ENCODE peak calls at places on chromosomes 12 and 14, in seven cellular contexts. One of them, this sample, is unnamed.

GRCh38 chr12:68406134-68406576 is 74.0 kb upstream of the MDM1 start:
- DNase-seq in heart right ventricle: peak; percentile 95
- DNase-seq in heart left ventricle: peak; percentile 95
- DNase-seq in brain microvascular endothelial cell: peak; percentile 34
- DNase-seq in ascending aorta: peak; percentile 58
- DNase-seq in tibial artery: peak; percentile 96
- DNase-seq in K562: peak; percentile 30
- DNase-seq in this sample: peak; percentile 97

GRCh38 chr14:102027951-102028350 is 58.9 kb downstream of the HSP90AA1 start:
- DNase-seq in K562: no peak
- DNase-seq in ascending aorta: no peak
- DNase-seq in heart left ventricle: no peak
- DNase-seq in brain microvascular endothelial cell: no peak
- DNase-seq in tibial artery: no peak
- DNase-seq in heart right ventricle: no peak
- DNase-seq in this sample: no peak

GRCh38 chr12:75784591-75784990 is 247.0 kb downstream of the PHLDA1 start:
- DNase-seq in tibial artery: peak; percentile 68
- DNase-seq in heart right ventricle: peak; percentile 38
- DNase-seq in heart left ventricle: peak; percentile 47
- DNase-seq in K562: no peak
- DNase-seq in ascending aorta: no peak
- DNase-seq in brain microvascular endothelial cell: no peak
- DNase-seq in this sample: peak; percentile 76

GRCh38 chr14:23632461-23633159 is 3.6 kb upstream of the DHRS2 start:
- DNase-seq in ascending aorta: no peak
- DNase-seq in brain microvascular endothelial cell: no peak
- DNase-seq in heart right ventricle: no peak
- DNase-seq in tibial artery: no peak
- DNase-seq in heart left ventricle: no peak
- DNase-seq in K562: no peak
- DNase-seq in this sample: no peak

GRCh38 chr14:77268989-77269595 is 1.9 kb downstream of the NGB start:
- DNase-seq in brain microvascular endothelial cell: no peak
- DNase-seq in tibial artery: no peak
- DNase-seq in heart left ventricle: no peak
- DNase-seq in heart right ventricle: no peak
- DNase-seq in ascending aorta: no peak
- DNase-seq in K562: no peak
- DNase-seq in this sample: no peak

GRCh38 chr12:128418944-128419343 is 152.0 kb downstream of the TMEM132C start:
- DNase-seq in brain microvascular endothelial cell: no peak
- DNase-seq in heart left ventricle: no peak
- DNase-seq in heart right ventricle: no peak
- DNase-seq in tibial artery: no peak
- DNase-seq in ascending aorta: no peak
- DNase-seq in K562: no peak
- DNase-seq in this sample: no peak

GRCh38 chr12:75690556-75690955 is 179.1 kb upstream of the KRR1 start:
- DNase-seq in brain microvascular endothelial cell: peak; percentile 98
- DNase-seq in heart right ventricle: no peak
- DNase-seq in ascending aorta: no peak
- DNase-seq in K562: peak; percentile 39
- DNase-seq in tibial artery: no peak
- DNase-seq in heart left ventricle: no peak
- DNase-seq in this sample: no peak

GRCh38 chr12:94041833-94042232 is 106.5 kb upstream of the PLXNC1 start:
- DNase-seq in heart left ventricle: no peak
- DNase-seq in brain microvascular endothelial cell: no peak
- DNase-seq in heart right ventricle: no peak
- DNase-seq in tibial artery: no peak
- DNase-seq in K562: no peak
- DNase-seq in ascending aorta: no peak
- DNase-seq in this sample: no peak

GRCh38 chr14:50830044-50830931 is 674 bp downstream of the NIN start:
- DNase-seq in K562: peak; percentile 37
- DNase-seq in heart left ventricle: peak; percentile 56
- DNase-seq in tibial artery: peak; percentile 78
- DNase-seq in brain microvascular endothelial cell: peak; percentile 23
- DNase-seq in heart right ventricle: peak; percentile 52
- DNase-seq in ascending aorta: peak; percentile 19
- DNase-seq in this sample: peak; percentile 53

GRCh38 chr14:99758121-99758871 is 34.9 kb upstream of the EML1 start:
- DNase-seq in K562: no peak
- DNase-seq in tibial artery: peak; percentile 48
- DNase-seq in brain microvascular endothelial cell: peak; percentile 84
- DNase-seq in heart right ventricle: no peak
- DNase-seq in ascending aorta: no peak
- DNase-seq in heart left ventricle: no peak
- DNase-seq in this sample: peak; percentile 52

GRCh38 chr12:30416631-30417030 is 279.0 kb downstream of the IPO8 start:
- DNase-seq in heart left ventricle: no peak
- DNase-seq in tibial artery: no peak
- DNase-seq in heart right ventricle: no peak
- DNase-seq in brain microvascular endothelial cell: no peak
- DNase-seq in K562: no peak
- DNase-seq in ascending aorta: no peak
- DNase-seq in this sample: no peak

GRCh38 chr14:101104485-101104884 is 201.0 kb upstream of the RTL1 start:
- DNase-seq in ascending aorta: no peak
- DNase-seq in brain microvascular endothelial cell: no peak
- DNase-seq in K562: no peak
- DNase-seq in heart left ventricle: no peak
- DNase-seq in heart right ventricle: no peak
- DNase-seq in tibial artery: no peak
- DNase-seq in this sample: no peak

GRCh38 chr14:90693413-90693812 is 122.8 kb downstream of the TTC7B start:
- DNase-seq in K562: no peak
- DNase-seq in heart left ventricle: no peak
- DNase-seq in heart right ventricle: no peak
- DNase-seq in ascending aorta: no peak
- DNase-seq in tibial artery: no peak
- DNase-seq in brain microvascular endothelial cell: no peak
- DNase-seq in this sample: no peak

GRCh38 chr12:79251356-79251755 is 386.8 kb downstream of the SYT1 start:
- DNase-seq in heart left ventricle: no peak
- DNase-seq in heart right ventricle: no peak
- DNase-seq in brain microvascular endothelial cell: peak; percentile 31
- DNase-seq in K562: no peak
- DNase-seq in tibial artery: no peak
- DNase-seq in ascending aorta: no peak
- DNase-seq in this sample: no peak

GRCh38 chr14:75578786-75579781 is 664 bp downstream of the FLVCR2 start:
- DNase-seq in tibial artery: peak; percentile 72
- DNase-seq in ascending aorta: no peak
- DNase-seq in heart left ventricle: no peak
- DNase-seq in brain microvascular endothelial cell: peak; percentile 27
- DNase-seq in K562: peak; percentile 3
- DNase-seq in heart right ventricle: peak; percentile 30
- DNase-seq in this sample: peak; percentile 80

GRCh38 chr12:113857371-113857770 is 108.8 kb downstream of the RBM19 start:
- DNase-seq in K562: no peak
- DNase-seq in brain microvascular endothelial cell: no peak
- DNase-seq in tibial artery: no peak
- DNase-seq in heart left ventricle: no peak
- DNase-seq in ascending aorta: no peak
- DNase-seq in heart right ventricle: no peak
- DNase-seq in this sample: no peak

GRCh38 chr12:103330672-103331071 is 165.1 kb downstream of the C12orf42 start:
- DNase-seq in heart left ventricle: no peak
- DNase-seq in K562: no peak
- DNase-seq in brain microvascular endothelial cell: no peak
- DNase-seq in ascending aorta: no peak
- DNase-seq in heart right ventricle: no peak
- DNase-seq in tibial artery: no peak
- DNase-seq in this sample: no peak

GRCh38 chr12:103331643-103332042 is 164.1 kb downstream of the C12orf42 start:
- DNase-seq in ascending aorta: no peak
- DNase-seq in brain microvascular endothelial cell: no peak
- DNase-seq in heart right ventricle: no peak
- DNase-seq in K562: no peak
- DNase-seq in tibial artery: no peak
- DNase-seq in heart left ventricle: no peak
- DNase-seq in this sample: no peak

GRCh38 chr12:103327676-103328075 is 168.1 kb downstream of the C12orf42 start:
- DNase-seq in brain microvascular endothelial cell: no peak
- DNase-seq in K562: no peak
- DNase-seq in ascending aorta: no peak
- DNase-seq in tibial artery: no peak
- DNase-seq in heart right ventricle: no peak
- DNase-seq in heart left ventricle: no peak
- DNase-seq in this sample: no peak

GRCh38 chr12:103326190-103326589 is 169.6 kb downstream of the C12orf42 start:
- DNase-seq in ascending aorta: no peak
- DNase-seq in heart right ventricle: no peak
- DNase-seq in brain microvascular endothelial cell: no peak
- DNase-seq in K562: peak; percentile 0
- DNase-seq in heart left ventricle: no peak
- DNase-seq in tibial artery: no peak
- DNase-seq in this sample: no peak
- TF ChIP-seq CTCF in ascending aorta: no peak
- TF ChIP-seq CTCF in heart right ventricle: no peak
- TF ChIP-seq CTCF in brain microvascular endothelial cell: peak; percentile 22
- TF ChIP-seq CTCF in K562: no peak
- TF ChIP-seq CTCF in heart left ventricle: no peak
- TF ChIP-seq CTCF in tibial artery: no peak
- TF ChIP-seq CTCF in this sample: peak; percentile 12

GRCh38 chr14:54627325-54627717 is 60.4 kb downstream of the SAMD4A start:
- DNase-seq in K562: no peak
- DNase-seq in brain microvascular endothelial cell: peak; percentile 18
- DNase-seq in heart left ventricle: no peak
- DNase-seq in tibial artery: no peak
- DNase-seq in heart right ventricle: no peak
- DNase-seq in ascending aorta: no peak
- DNase-seq in this sample: no peak

GRCh38 chr14:54627718-54628345 is 60.9 kb downstream of the SAMD4A start:
- DNase-seq in tibial artery: peak; percentile 69
- DNase-seq in ascending aorta: no peak
- DNase-seq in brain microvascular endothelial cell: peak; percentile 81
- DNase-seq in heart right ventricle: peak; percentile 85
- DNase-seq in K562: no peak
- DNase-seq in heart left ventricle: peak; percentile 59
- DNase-seq in this sample: no peak

GRCh38 chr14:54622189-54622958 is 55.4 kb downstream of the SAMD4A start:
- DNase-seq in heart right ventricle: no peak
- DNase-seq in ascending aorta: no peak
- DNase-seq in K562: peak; percentile 24
- DNase-seq in heart left ventricle: no peak
- DNase-seq in brain microvascular endothelial cell: no peak
- DNase-seq in tibial artery: no peak
- DNase-seq in this sample: no peak

GRCh38 chr14:54623279-54624004 is 56.5 kb downstream of the SAMD4A start:
- DNase-seq in heart right ventricle: no peak
- DNase-seq in tibial artery: no peak
- DNase-seq in K562: no peak
- DNase-seq in heart left ventricle: no peak
- DNase-seq in brain microvascular endothelial cell: no peak
- DNase-seq in ascending aorta: no peak
- DNase-seq in this sample: no peak

GRCh38 chr14:54625158-54625557 is 58.2 kb downstream of the SAMD4A start:
- DNase-seq in K562: no peak
- DNase-seq in heart left ventricle: no peak
- DNase-seq in heart right ventricle: no peak
- DNase-seq in brain microvascular endothelial cell: peak; percentile 60
- DNase-seq in ascending aorta: no peak
- DNase-seq in tibial artery: no peak
- DNase-seq in this sample: no peak
- H3K27ac ChIP-seq in K562: no peak overlapping the region
- H3K27ac ChIP-seq in heart left ventricle: no peak overlapping the region
- H3K27ac ChIP-seq in heart right ventricle: peak overlapping the region; percentile 8
- H3K27ac ChIP-seq in brain microvascular endothelial cell: no peak overlapping the region
- H3K27ac ChIP-seq in ascending aorta: peak overlapping the region; percentile 79
- H3K27ac ChIP-seq in tibial artery: peak overlapping the region; percentile 4
- H3K27ac ChIP-seq in this sample: no peak overlapping the region

DNA sequence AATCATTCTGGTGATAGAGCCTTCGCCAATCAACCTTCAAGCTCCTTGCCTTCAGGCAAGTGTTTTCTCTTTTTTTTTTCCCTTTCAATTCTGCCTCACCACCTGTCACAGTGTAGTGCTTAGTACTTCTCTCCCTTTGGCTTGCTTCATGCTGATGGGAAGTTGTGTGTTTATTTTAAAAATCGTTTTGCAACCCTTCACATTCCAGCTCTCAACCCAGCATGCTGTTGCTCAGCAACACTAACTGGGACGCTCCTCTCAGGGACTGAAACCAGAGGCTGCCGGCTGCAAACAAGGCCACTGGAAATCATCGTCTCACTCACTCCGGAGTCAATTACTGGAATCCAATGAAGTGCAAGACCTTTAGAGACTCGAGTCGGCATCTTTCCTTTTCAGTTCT is 342.7 kb downstream of the PRKD1 start:
- DNase-seq in ascending aorta: no peak
- DNase-seq in brain microvascular endothelial cell: peak; percentile 52
- DNase-seq in tibial artery: peak; percentile 74
- DNase-seq in K562: no peak
- DNase-seq in heart right ventricle: peak; percentile 28
- DNase-seq in heart left ventricle: peak; percentile 65
- DNase-seq in this sample: peak; percentile 83
- H3K4me3 ChIP-seq in ascending aorta: no peak overlapping the region
- H3K4me3 ChIP-seq in brain microvascular endothelial cell: no peak overlapping the region
- H3K4me3 ChIP-seq in tibial artery: no peak overlapping the region
- H3K4me3 ChIP-seq in K562: no peak overlapping the region
- H3K4me3 ChIP-seq in heart right ventricle: no peak overlapping the region
- H3K4me3 ChIP-seq in heart left ventricle: no peak overlapping the region
- H3K4me3 ChIP-seq in this sample: peak overlapping the region; percentile 24

GRCh38 chr12:6492838-6493579 is at the start of gene MRPL51:
- DNase-seq in heart left ventricle: peak; percentile 99
- DNase-seq in heart right ventricle: peak; percentile 96
- DNase-seq in brain microvascular endothelial cell: peak; percentile 94
- DNase-seq in tibial artery: peak; percentile 97
- DNase-seq in ascending aorta: peak; percentile 86
- DNase-seq in K562: peak; percentile 95
- DNase-seq in this sample: peak; percentile 97

GRCh38 chr12:6494968-6495367 is 1.1 kb downstream of the NCAPD2 start:
- DNase-seq in K562: peak; percentile 11
- DNase-seq in ascending aorta: no peak
- DNase-seq in tibial artery: no peak
- DNase-seq in heart right ventricle: no peak
- DNase-seq in heart left ventricle: no peak
- DNase-seq in brain microvascular endothelial cell: no peak
- DNase-seq in this sample: no peak

GRCh38 chr12:6493580-6494350 is at the start of gene NCAPD2:
- DNase-seq in tibial artery: peak; percentile 97
- DNase-seq in ascending aorta: peak; percentile 89
- DNase-seq in brain microvascular endothelial cell: peak; percentile 97
- DNase-seq in heart left ventricle: peak; percentile 97
- DNase-seq in heart right ventricle: peak; percentile 94
- DNase-seq in K562: peak; percentile 96
- DNase-seq in this sample: peak; percentile 95

GRCh38 chr12:6489449-6489848 is 3.6 kb downstream of the MRPL51 start:
- DNase-seq in tibial artery: no peak
- DNase-seq in ascending aorta: no peak
- DNase-seq in K562: no peak
- DNase-seq in heart right ventricle: no peak
- DNase-seq in brain microvascular endothelial cell: no peak
- DNase-seq in heart left ventricle: no peak
- DNase-seq in this sample: no peak

DNA sequence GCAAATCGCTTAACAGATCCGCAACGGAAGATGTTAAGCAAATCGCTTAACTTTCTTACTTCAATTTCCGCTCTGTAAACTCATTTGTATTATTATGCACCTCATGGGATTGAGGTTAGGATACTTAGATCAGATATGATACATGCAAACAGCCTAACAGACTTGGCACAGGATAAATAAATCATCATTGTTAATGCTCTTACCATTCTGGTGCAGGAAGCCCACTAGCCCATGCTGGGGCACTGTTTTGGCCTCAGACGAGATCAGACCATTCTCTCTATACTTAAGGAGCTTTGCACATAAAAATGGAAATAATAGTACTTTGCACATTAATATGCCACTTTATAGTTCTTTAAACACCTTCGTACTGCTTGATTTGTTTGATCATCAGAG is 445 bp downstream of the NCAPD2 start:
- DNase-seq in brain microvascular endothelial cell: peak; percentile 10
- DNase-seq in K562: no peak
- DNase-seq in heart right ventricle: no peak
- DNase-seq in tibial artery: no peak
- DNase-seq in ascending aorta: no peak
- DNase-seq in heart left ventricle: no peak
- DNase-seq in this sample: no peak
- TF ChIP-seq CTCF in brain microvascular endothelial cell: peak; percentile 43
- TF ChIP-seq CTCF in K562: no peak
- TF ChIP-seq CTCF in heart right ventricle: no peak
- TF ChIP-seq CTCF in tibial artery: no peak
- TF ChIP-seq CTCF in ascending aorta: no peak
- TF ChIP-seq CTCF in heart left ventricle: no peak
- TF ChIP-seq CTCF in this sample: no peak

This sample was measured in adrenal gland.